ENCODE peak calls at places on chromosomes 6 and 20, in eight cellular contexts. M is left ventricle myocardium inferior; B is stomach; H is psoas muscle; S is GM12878; U is CD4-positive, alpha-beta T cell; K is ovary; G is GM23338. J is an unnamed sample.

GRCh38 chr6:129345890-129346289 is 364.1 kb downstream of the ARHGAP18 start:
- DNase-seq in B (no peak), U (no peak), H (no peak), K (no peak), G (no peak), S (no peak), M (no peak), J (no peak)

GRCh38 chr6:145829102-145829501 is 14.5 kb upstream of the FBXO30 start:
- DNase-seq in M (peak; percentile 40), U (no peak), B (no peak), H (peak; percentile 22), K (no peak), S (no peak), G (peak; percentile 15), J (peak; percentile 24)

GRCh38 chr6:10521104-10521808 is at the start of gene GCNT2:
- DNase-seq in M (no peak), U (no peak), H (no peak), K (no peak), G (peak; percentile 90), S (no peak), B (peak; percentile 61), J (no peak)

GRCh38 chr6:4677011-4677750 is 99.0 kb upstream of the CDYL start:
- DNase-seq in U (no peak), H (no peak), G (no peak), K (no peak), S (no peak), M (no peak), B (no peak), J (peak; percentile 44)

GRCh38 chr6:15062311-15063252 is 183.3 kb upstream of the JARID2 start:
- DNase-seq in H (no peak), G (no peak), K (no peak), U (no peak), S (no peak), M (no peak), B (no peak), J (peak; percentile 26)

GRCh38 chr20:45857836-45858250 is 429 bp downstream of the ZSWIM3 start:
- DNase-seq in K (no peak), H (no peak), B (no peak), S (peak; percentile 31), G (peak; percentile 76), M (no peak), U (no peak), J (peak; percentile 60)

GRCh38 chr6:43129434-43130194 is 41.5 kb upstream of the SRF start:
- DNase-seq in G (peak; percentile 79), S (no peak), M (no peak), U (no peak), K (no peak), B (peak; percentile 49), H (no peak), J (no peak)

GRCh38 chr20:63320041-63320511 is 27.1 kb downstream of the COL20A1 start:
- DNase-seq in H (peak; percentile 9), K (peak; percentile 32), S (no peak), B (no peak), U (no peak), G (no peak), M (no peak), J (no peak)

DNA sequence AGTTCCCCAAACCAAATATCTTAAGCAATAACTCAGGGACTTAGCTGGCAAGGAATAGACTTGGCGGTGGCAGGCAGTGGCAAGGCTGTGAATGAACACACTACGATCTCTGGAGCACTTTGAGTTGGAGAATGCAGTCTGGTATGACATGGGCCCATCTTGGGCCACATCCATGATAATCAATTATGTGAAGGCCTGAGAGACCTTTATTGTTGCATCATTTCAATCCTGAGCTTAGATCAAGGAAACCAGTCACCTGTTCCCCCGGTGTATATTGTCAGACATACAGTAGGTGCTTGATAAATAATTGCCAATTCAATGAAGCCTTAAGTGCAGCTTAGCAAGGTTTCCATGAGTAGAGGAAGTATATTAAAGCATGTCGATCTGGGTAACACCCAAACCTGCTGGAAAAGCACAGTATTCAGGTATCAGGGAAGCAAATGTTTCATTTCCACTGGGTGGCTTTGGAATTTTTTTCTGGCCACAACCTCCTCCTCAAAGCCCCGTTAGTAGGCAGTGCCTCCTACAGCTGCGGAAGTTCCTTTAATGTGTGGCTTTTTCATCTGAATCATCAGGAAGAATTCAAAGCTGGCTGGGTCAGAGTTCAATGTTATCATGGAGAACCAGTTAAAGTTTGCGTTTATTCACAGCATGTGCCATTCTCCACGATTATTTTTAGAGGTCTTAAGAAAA is 10.2 kb downstream of the CASS4 start:
- DNase-seq in G (no peak), B (no peak), K (no peak), S (no peak), M (no peak), U (no peak), H (no peak), J (no peak)
- H3K27ac ChIP-seq in G (no peak overlapping the region), B (no peak overlapping the region), K (no peak overlapping the region), S (no peak overlapping the region), M (peak overlapping the region; percentile 53), U (no peak overlapping the region), H (no peak overlapping the region), J (peak overlapping the region; percentile 57)

GRCh38 chr20:458766-459165 is 3.6 kb downstream of the TBC1D20 start:
- DNase-seq in S (no peak), M (no peak), G (no peak), H (no peak), K (no peak), U (no peak), B (no peak), J (no peak)

GRCh38 chr20:460707-461106 is 1.6 kb downstream of the TBC1D20 start:
- DNase-seq in H (no peak), G (no peak), S (no peak), B (no peak), K (no peak), M (no peak), U (no peak), J (peak; percentile 70)

GRCh38 chr20:461254-462198 is 807 bp downstream of the TBC1D20 start:
- DNase-seq in M (peak; percentile 48), H (peak; percentile 58), B (peak; percentile 51), U (peak; percentile 43), S (no peak), G (peak; percentile 66), K (peak; percentile 74), J (peak; percentile 50)

GRCh38 chr20:460180-460579 is 2.2 kb downstream of the TBC1D20 start:
- DNase-seq in B (no peak), U (no peak), H (no peak), M (no peak), S (no peak), G (no peak), K (no peak), J (no peak)

DNA sequence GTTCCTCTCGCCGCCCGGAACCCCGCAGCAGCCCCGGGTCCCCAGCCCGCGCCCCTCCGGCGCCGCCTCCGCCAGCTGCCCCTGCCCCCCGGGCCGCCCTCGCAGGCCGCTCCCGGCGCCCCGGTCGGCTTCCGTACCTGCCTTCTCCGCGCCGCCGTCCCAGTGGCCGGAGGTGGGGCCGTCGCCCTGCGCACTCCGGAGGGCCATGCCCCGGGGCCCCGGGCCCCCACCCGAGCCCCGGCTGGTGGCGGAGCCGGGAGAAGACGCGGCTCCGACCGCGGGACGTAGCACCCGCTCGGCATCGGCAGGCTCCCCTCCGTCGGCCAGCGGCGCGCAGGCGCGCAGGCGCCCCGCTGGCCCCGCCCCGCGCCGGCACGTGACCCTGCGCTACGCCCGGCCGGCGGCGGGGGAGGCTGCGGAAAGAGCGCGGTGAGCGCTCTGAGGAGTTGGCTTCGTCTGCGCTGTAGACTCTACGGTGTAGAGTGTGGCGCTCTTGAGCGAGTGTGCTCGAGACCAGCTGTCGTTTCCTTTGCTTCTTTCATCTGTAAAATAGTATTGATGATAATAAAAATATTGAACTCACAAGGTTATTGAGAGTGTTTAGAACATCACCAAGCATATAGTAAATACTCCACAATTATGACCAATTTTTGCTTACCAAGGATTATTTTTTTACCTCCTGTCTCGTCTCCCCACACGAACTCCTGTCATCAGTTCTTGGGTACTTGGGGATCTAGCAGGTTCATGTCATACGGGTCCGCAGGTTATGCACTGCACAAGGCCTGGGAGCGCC is at the start of gene TBC1D20:
- DNase-seq in B (peak; percentile 88), M (peak; percentile 84), G (peak; percentile 92), S (peak; percentile 40), H (peak; percentile 84), U (peak; percentile 79), K (peak; percentile 90), J (peak; percentile 97)
- TF ChIP-seq CTCF in B (no peak), M (peak; percentile 15), G (peak; percentile 39), S (no peak), H (no peak), U (peak; percentile 20), K (peak; percentile 19), J (no peak)

GRCh38 chr6:13417431-13417830 is 70.0 kb downstream of the GFOD1 start:
- DNase-seq in B (no peak), G (no peak), U (no peak), K (no peak), H (no peak), S (no peak), M (no peak), J (no peak)
- H3K27ac ChIP-seq in B (peak overlapping the region; percentile 87), G (no peak overlapping the region), U (no peak overlapping the region), K (no peak overlapping the region), H (no peak overlapping the region), S (no peak overlapping the region), M (peak overlapping the region; percentile 80), J (no peak overlapping the region)

GRCh38 chr20:38477747-38478146 is 5.1 kb downstream of the RALGAPB start:
- DNase-seq in U (no peak), S (no peak), G (no peak), H (no peak), K (no peak), M (no peak), B (no peak), J (no peak)

GRCh38 chr20:38473353-38473795 is 731 bp downstream of the RALGAPB start:
- DNase-seq in G (no peak), M (no peak), K (no peak), B (peak; percentile 28), H (no peak), S (no peak), U (no peak), J (no peak)

GRCh38 chr20:38471987-38472512 is 593 bp upstream of the RALGAPB start:
- DNase-seq in B (no peak), U (no peak), G (peak; percentile 43), M (no peak), H (no peak), S (no peak), K (no peak), J (no peak)

GRCh38 chr20:38471245-38471644 is 1.4 kb upstream of the RALGAPB start:
- DNase-seq in S (no peak), U (no peak), M (no peak), B (no peak), H (no peak), G (no peak), K (no peak), J (no peak)

GRCh38 chr20:38472513-38473352 is at the start of gene RALGAPB:
- DNase-seq in B (peak; percentile 100), H (peak; percentile 99), G (peak; percentile 100), S (peak; percentile 98), M (peak; percentile 99), U (peak; percentile 98), K (peak; percentile 100), J (peak; percentile 100)
- TF ChIP-seq CTCF in B (no peak), H (peak; percentile 34), G (peak; percentile 65), S (peak; percentile 40), M (peak; percentile 44), U (peak; percentile 61), K (no peak), J (peak; percentile 46)